ENCODE peak calls at places on chromosome 21, in five cellular contexts. N is K562, U is HCT116, Z is H1, S is GM12878. X is an unnamed sample.

GRCh38 chr21:40846057-40846456 is 901 bp downstream of the DSCAM start:
- DNase-seq in S (no peak), N (no peak), U (no peak), Z (no peak), X (no peak)

GRCh38 chr21:14841511-14842472 is 223.0 kb downstream of the NRIP1 start:
- DNase-seq in U (no peak), N (no peak), S (no peak), Z (no peak), X (no peak)

GRCh38 chr21:33061233-33061632 is 8.7 kb upstream of the OLIG1 start:
- DNase-seq in Z (no peak), S (no peak), N (no peak), U (no peak), X (no peak)

GRCh38 chr21:44298301-44298700 is 1.6 kb upstream of the PFKL start:
- DNase-seq in N (no peak), S (no peak), Z (no peak), U (no peak), X (peak)

GRCh38 chr21:41066086-41066938 is 101.6 kb upstream of the BACE2 start:
- DNase-seq in S (no peak), N (no peak), Z (no peak), U (no peak), X (no peak)

GRCh38 chr21:29351691-29352090 is 53.0 kb downstream of the BACH1 start:
- DNase-seq in S (no peak), N (no peak), U (no peak), Z (no peak), X (no peak)

GRCh38 chr21:43323244-43324005 is 103.5 kb downstream of the SIK1 start:
- DNase-seq in S (no peak), U (no peak), Z (no peak), N (no peak), X (no peak)

GRCh38 chr21:27086630-27087029 is 119.7 kb upstream of the ADAMTS5 start:
- DNase-seq in S (no peak), N (no peak), Z (no peak), U (no peak), X (no peak)

GRCh38 chr21:28893687-28894086 is 99.0 kb downstream of the LTN1 start:
- DNase-seq in N (no peak), U (no peak), S (no peak), Z (no peak), X (no peak)

GRCh38 chr21:26068776-26069175 is 101.8 kb downstream of the APP start:
- DNase-seq in Z (no peak), N (no peak), U (no peak), S (no peak), X (no peak)

GRCh38 chr21:25657140-25657539 is 18.1 kb downstream of the JAM2 start:
- DNase-seq in U (peak), S (no peak), Z (no peak), N (no peak), X (no peak)

GRCh38 chr21:26049803-26050202 is 120.8 kb downstream of the APP start:
- DNase-seq in U (no peak), Z (no peak), S (no peak), N (no peak), X (no peak)

GRCh38 chr21:39452207-39452964 is 616 bp downstream of the SH3BGR start:
- DNase-seq in S (no peak), Z (no peak), N (no peak), U (no peak), X (peak)

GRCh38 chr21:19463966-19464365 is 1060.4 kb upstream of the TMPRSS15 start:
- DNase-seq in Z (no peak), U (no peak), S (no peak), N (no peak), X (no peak)

GRCh38 chr21:44353200-44353970 is at the start of gene TRPM2:
- DNase-seq in Z (no peak), U (no peak), N (no peak), S (no peak), X (no peak)

GRCh38 chr21:39182484-39183271 is 573 bp downstream of the PSMG1 start:
- DNase-seq in Z (no peak), S (no peak), U (no peak), N (peak), X (no peak)

GRCh38 chr21:44758141-44758561 is 43.5 kb downstream of the UBE2G2 start:
- DNase-seq in N (no peak), U (no peak), S (no peak), Z (no peak), X (no peak)

GRCh38 chr21:35375115-35375514 is 326.0 kb upstream of the RUNX1 start:
- DNase-seq in U (no peak), Z (no peak), N (no peak), S (no peak), X (no peak)
- TF ChIP-seq SRF in U (no peak), Z (no peak), N (no peak), S (no peak), X (no peak)

GRCh38 chr21:17451364-17451869 is 61.4 kb upstream of the CXADR start:
- DNase-seq in U (no peak), S (no peak), N (no peak), Z (no peak), X (peak)
- TF ChIP-seq POLR2AphosphoS5 in U (no peak), S (no peak), N (no peak), Z (no peak), X (no peak)

DNA sequence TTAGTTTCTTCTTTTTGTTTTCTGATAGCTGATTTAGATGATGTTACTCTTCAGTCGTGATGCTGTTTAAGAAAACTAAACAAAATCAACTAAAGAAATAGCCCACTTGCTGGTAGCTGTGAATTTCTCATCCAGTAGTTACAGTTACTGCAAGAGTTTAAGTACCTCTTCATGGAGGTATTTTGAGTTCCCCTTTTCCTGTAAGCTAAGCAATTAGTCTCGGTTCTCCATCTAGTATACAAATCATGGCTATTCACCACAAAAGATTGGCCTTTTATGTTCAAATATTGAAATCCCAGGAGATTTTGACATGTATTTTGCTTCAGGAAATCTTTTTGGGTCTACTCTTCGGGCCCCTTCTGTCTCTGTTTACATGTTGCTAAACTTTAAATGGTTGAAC is 31.1 kb downstream of the HUNK start:
- DNase-seq in S (no peak), N (no peak), Z (no peak), U (no peak), X (no peak)
- TF ChIP-seq SRF in S (no peak), N (no peak), Z (no peak), U (no peak), X (no peak)

GRCh38 chr21:46153259-46154154 is 1.9 kb downstream of the FTCD start:
- DNase-seq in U (no peak), N (peak), Z (peak), S (no peak), X (peak)
- TF ChIP-seq POLR2AphosphoS5 in U (no peak), N (peak), Z (no peak), S (no peak), X (no peak)

GRCh38 chr21:37986751-37987399 is 70.6 kb upstream of the KCNJ6 start:
- DNase-seq in N (no peak), S (no peak), U (no peak), Z (no peak), X (no peak)
- TF ChIP-seq SRF in N (no peak), S (no peak), U (no peak), Z (no peak), X (no peak)

DNA sequence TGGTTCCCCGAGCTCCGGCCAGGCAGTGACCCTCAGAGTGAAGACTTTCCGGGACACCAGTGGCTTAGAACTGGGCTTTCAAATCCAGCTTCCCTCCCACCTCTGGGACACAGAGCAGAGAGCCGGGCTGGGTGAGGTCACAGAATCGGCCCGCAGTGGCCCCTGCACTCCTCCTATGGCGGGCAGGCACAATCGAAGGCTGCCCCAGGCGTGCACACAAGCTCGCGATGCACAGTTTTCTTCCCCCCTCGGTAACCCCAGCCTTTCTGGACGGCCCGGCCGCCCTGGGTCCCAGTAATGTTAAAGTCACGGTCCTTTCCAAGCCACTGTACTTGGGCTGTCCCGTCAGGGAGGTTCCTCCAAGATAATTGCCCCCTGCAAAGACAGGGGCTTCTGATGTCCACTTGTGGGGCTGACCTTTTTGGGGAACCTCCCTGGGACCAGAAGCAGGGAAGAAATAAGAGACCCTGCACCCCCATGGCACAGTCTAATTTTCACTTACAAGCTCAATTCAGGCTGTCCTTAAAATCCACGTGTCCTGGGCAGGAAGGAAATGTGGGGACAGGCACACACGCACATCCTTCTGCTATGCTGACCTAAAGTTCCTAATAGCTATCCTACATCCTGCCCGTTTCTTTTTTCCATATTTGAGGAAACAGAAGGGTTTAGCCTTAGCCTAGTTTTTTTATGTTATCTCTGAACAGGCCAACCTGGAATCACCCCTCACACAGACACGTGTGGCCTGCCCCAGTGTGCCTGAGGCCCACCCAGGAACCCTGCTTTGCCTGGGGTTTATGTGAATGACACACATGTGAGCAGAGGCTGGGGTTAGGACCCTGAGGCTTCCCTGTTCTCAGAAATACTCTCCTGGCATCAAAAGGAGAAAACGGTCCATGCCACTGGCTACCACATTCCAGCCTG is 13.6 kb downstream of the TFF3 start:
- DNase-seq in S (no peak), N (no peak), Z (no peak), U (no peak), X (no peak)
- TF ChIP-seq POLR2AphosphoS5 in S (no peak), N (no peak), Z (no peak), U (no peak), X (no peak)

GRCh38 chr21:34603710-34604057 is 11.2 kb downstream of the RCAN1 start:
- DNase-seq in Z (no peak), S (no peak), U (no peak), N (no peak), X (no peak)

GRCh38 chr21:34606051-34606450 is 8.9 kb downstream of the RCAN1 start:
- DNase-seq in S (no peak), Z (peak), N (no peak), U (no peak), X (no peak)

GRCh38 chr21:34604556-34604955 is 10.4 kb downstream of the RCAN1 start:
- DNase-seq in S (no peak), N (no peak), U (no peak), Z (no peak), X (no peak)

GRCh38 chr21:34609244-34609950 is 5.5 kb downstream of the RCAN1 start:
- DNase-seq in S (no peak), Z (no peak), N (no peak), U (no peak), X (no peak)

DNA sequence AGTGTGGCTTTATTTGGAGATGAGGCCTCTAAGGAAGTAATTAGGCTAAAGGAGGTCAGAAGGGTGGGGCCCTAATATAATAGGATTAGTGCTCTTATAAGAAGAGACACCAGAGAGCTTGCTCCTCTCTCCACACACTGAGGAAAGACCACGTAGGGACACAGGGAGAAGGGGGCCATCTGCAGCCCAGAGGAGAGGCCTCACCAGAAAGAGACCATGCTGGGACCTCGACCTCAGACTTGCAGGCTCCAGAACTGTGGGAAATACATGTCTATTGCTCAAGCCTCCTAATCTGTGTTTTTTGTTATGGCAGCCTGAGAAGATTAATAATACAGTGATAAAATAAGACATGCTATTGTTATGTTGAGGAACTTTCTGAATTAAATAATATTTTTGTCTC is 8.3 kb downstream of the RCAN1 start:
- DNase-seq in N (no peak), S (no peak), U (no peak), Z (no peak), X (no peak)
- TF ChIP-seq SRF in N (no peak), S (no peak), U (no peak), Z (no peak), X (no peak)

DNA sequence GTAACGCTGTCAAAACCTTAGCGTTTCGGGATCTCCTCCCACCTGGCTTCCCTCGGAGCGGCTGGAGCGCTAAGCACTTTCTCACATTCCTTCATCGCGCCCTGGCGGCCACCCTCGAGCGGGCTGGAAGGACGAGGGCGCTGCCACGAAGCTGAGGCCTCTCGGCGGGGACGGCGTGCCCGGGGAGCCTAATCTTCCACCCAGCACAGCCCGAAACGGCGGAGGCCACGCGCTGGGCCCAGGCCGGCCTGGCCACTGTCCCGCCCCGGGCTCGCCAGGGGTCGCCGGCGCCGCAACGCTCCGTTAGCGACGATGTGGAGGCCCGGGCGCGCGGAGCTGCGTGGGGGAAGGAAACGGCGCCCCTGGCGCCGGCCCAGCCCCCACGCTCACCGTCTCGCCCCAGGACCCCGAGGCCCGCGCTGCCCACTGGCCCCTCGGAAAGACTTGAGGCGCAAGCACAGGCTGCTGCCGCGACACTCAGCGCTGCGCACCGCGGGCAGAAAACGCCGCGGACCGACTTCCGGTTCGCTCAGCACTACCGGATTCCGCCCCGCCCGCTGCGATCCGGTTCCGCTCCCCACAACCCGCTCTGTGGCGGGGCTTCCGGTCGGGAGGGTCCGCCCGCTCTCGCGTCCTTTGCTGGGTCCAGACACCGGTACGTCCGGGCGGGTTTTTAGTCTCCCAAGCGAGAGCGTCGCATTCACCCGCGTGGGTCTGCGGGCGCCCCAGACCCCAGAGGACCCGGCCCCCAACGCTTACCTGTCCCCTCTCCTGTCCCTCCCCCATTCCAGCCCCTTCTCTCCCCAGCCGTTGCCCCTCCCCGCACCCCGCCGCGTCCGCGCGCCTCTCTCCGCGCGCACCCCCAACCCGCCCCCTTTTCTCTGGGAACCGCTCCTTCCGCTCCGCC is at the start of gene YBEY:
- DNase-seq in Z (peak), U (peak), N (peak), S (peak), X (peak)
- TF ChIP-seq POLR2AphosphoS5 in Z (peak), U (peak), N (peak), S (peak), X (peak)

GRCh38 chr21:45976666-45977335 is 4.8 kb upstream of the COL6A1 start:
- DNase-seq in S (no peak), N (no peak), Z (peak), U (no peak), X (no peak)
- TF ChIP-seq SRF in S (no peak), N (no peak), Z (no peak), U (no peak), X (no peak)

X was measured in HepG2.